ENCODE peak calls at places on chromosomes 3 and 15, in six cellular contexts. T, E, I, A, C and V are unnamed samples. For H3K36me3, the result is how much of the 10 kb centered on the place peaks cover.

GRCh38 chr15:35320158-35320780 is 225.7 kb downstream of the DPH6 start:
- DNase-seq in T (no peak), E (no peak), I (no peak), A (no peak), C (no peak), V (no peak)

GRCh38 chr3:152206243-152206642 is 62.5 kb upstream of the MBNL1 start:
- DNase-seq in T (no peak), E (no peak), I (no peak), A (no peak), C (no peak), V (no peak)

GRCh38 chr3:36991923-36992805 is 767 bp downstream of the EPM2AIP1 start:
- DNase-seq in T (no peak), E (no peak), I (peak), A (no peak), C (peak), V (no peak)

GRCh38 chr15:88913017-88913849 is at the start of gene MFGE8:
- DNase-seq in T (peak), E (peak), I (peak), A (peak), C (peak), V (peak)

GRCh38 chr3:120093119-120093922 is 926 bp downstream of the GSK3B start:
- DNase-seq in T (no peak), E (peak), I (no peak), A (peak), C (peak), V (peak)

GRCh38 chr3:47536221-47536891 is 22.8 kb upstream of the ELP6 start:
- DNase-seq in T (no peak), E (no peak), I (no peak), A (no peak), C (peak), V (no peak)

GRCh38 chr3:154121236-154122095 is at the start of gene ARHGEF26:
- DNase-seq in T (no peak), E (peak), I (peak), A (peak), C (peak), V (peak)

GRCh38 chr3:184354121-184354728 is 7.2 kb downstream of the CLCN2 start:
- DNase-seq in T (no peak), E (no peak), I (no peak), A (no peak), C (peak), V (peak)

GRCh38 chr3:87200059-87200458 is 27.1 kb upstream of the CHMP2B start:
- DNase-seq in T (no peak), E (no peak), I (no peak), A (no peak), C (no peak), V (no peak)

GRCh38 chr3:158950131-158950901 is 148.5 kb downstream of the MFSD1 start:
- DNase-seq in T (no peak), E (no peak), I (no peak), A (no peak), C (no peak), V (no peak)

GRCh38 chr15:66849393-66849745 is 147.3 kb downstream of the SMAD6 start:
- DNase-seq in T (no peak), E (no peak), I (no peak), A (peak), C (no peak), V (no peak)

GRCh38 chr3:46076606-46077005 is 49.3 kb upstream of the XCR1 start:
- DNase-seq in T (no peak), E (no peak), I (no peak), A (no peak), C (no peak), V (no peak)

GRCh38 chr3:43270078-43270477 is 16.3 kb upstream of the SNRK start:
- DNase-seq in T (no peak), E (no peak), I (no peak), A (no peak), C (no peak), V (no peak)

GRCh38 chr15:79294075-79294474 is 11.6 kb downstream of the ANKRD34C start:
- DNase-seq in T (no peak), E (no peak), I (no peak), A (no peak), C (peak), V (no peak)

GRCh38 chr3:53566450-53567145 is 72.2 kb downstream of the CACNA1D start:
- DNase-seq in T (no peak), E (no peak), I (no peak), A (no peak), C (peak), V (no peak)

GRCh38 chr3:192901435-192901834 is 16.2 kb downstream of the MB21D2 start:
- DNase-seq in T (peak), E (no peak), I (no peak), A (no peak), C (no peak), V (no peak)

GRCh38 chr3:149004622-149005021 is 13.3 kb downstream of the GYG1 start:
- DNase-seq in T (no peak), E (no peak), I (no peak), A (no peak), C (peak), V (no peak)

GRCh38 chr3:149005424-149005823 is 14.1 kb downstream of the GYG1 start:
- DNase-seq in T (no peak), E (no peak), I (no peak), A (no peak), C (no peak), V (no peak)

GRCh38 chr3:149009732-149010131 is 18.4 kb downstream of the GYG1 start:
- DNase-seq in T (no peak), E (no peak), I (no peak), A (no peak), C (no peak), V (no peak)

GRCh38 chr3:149010504-149010951 is 19.2 kb downstream of the GYG1 start:
- DNase-seq in T (no peak), E (no peak), I (no peak), A (no peak), C (no peak), V (no peak)

GRCh38 chr3:149007567-149008257 is 16.4 kb downstream of the GYG1 start:
- DNase-seq in T (no peak), E (no peak), I (no peak), A (no peak), C (no peak), V (no peak)
- H3K36me3 ChIP-seq in T (under half), E (under half), I (under half), A (under half), C (under half), V (under half)

GRCh38 chr15:51341366-51342248 is at the start of gene GLDN:
- DNase-seq in T (no peak), E (no peak), I (peak), A (peak), C (peak), V (peak)
- H3K4me3 ChIP-seq in T (no peak), E (no peak), I (peak), A (peak), C (peak), V (peak)

DNA sequence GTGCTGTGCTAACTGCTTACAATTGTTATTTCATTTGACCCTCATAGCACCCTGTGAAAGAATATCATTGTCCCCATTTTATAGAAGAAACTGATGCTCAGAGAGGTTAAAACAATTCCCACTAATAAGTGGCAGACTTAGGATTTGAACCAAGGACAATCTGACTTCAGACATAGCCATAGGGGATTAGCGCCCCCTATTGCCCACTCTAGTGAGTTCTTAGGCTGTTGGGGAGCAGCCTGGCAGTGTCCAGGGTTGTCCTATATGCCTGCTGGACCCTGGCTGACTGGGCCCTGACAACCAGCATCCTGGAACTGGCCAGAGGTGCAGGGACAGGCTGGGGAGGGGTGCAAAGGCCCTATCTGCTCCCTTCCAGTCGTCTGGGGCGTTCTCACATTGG is 15.4 kb downstream of the DPH3 start:
- DNase-seq in T (no peak), E (no peak), I (no peak), A (no peak), C (peak), V (no peak)
- TF ChIP-seq CTCF in T (peak), E (no peak), I (no peak), A (peak), C (peak), V (no peak)

DNA sequence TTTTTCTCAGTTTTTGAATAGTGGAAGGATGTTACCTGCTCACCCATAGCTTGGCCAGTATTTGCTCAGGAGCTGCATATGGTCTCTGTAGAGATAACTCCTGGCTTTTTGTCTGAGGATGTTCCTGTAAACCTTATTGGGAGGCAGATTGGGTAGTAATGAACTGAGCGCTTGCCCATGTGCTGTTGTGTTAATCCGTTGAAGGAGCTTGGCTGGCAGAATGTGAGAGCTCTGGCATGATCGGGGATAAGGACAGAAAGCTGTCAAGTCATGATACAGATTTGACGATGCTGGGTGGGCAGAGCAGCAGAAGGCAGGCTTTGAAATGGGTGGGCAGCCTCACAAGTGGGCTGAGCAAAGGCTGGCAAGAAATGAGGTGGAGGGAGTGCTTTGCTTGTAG is 27.4 kb downstream of the SH3GL3 start:
- DNase-seq in T (no peak), E (no peak), I (no peak), A (no peak), C (no peak), V (no peak)
- H3K36me3 ChIP-seq in T (under half), E (under half), I (under half), A (under half), C (under half), V (under half)

DNA sequence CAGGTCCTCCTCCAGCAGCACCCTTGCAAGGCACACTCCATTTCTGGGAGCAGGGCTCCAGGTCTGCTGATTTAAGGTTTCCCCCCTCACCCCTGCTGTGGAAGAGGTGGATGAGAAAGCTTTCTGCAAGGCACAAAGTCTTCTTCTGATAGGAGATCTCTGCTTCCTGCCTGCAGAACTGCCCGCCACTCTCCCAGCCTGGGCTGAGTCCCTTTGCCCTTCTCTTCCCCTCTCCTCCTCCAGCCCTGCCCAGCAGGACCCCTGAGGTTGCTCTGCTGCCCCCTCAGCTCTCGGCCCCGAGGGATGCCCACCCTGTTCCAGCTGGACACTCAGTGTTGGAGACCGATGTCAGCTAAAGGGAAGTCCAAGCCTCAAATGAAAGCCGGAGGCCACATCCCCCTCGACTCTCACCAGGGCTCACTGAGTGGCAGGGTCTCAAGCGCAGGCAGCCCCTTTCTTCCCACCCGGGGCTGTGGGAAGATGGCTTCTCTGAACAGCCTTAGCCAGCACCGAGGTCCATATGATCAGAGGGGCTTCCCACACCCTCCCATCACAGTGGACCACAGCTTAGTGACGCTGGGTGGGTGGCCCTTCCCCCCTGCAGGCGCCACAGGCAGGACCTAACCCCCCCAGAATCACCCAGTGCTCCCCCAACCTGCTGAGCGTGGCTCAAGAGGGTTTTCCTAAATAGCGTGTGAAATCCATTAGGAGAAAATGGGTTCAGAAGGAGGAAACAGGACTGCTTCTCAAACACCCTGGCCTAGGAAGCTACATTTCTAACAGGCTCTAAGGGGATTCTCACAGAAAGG is 4.0 kb downstream of the ATP10A start:
- DNase-seq in T (no peak), E (no peak), I (no peak), A (no peak), C (no peak), V (no peak)
- H3K4me3 ChIP-seq in T (no peak), E (no peak), I (peak), A (no peak), C (no peak), V (no peak)

GRCh38 chr15:90892498-90893174 is 8.3 kb downstream of the FES start:
- DNase-seq in T (no peak), E (no peak), I (no peak), A (no peak), C (no peak), V (peak)

GRCh38 chr15:90891346-90891949 is 7.1 kb downstream of the FES start:
- DNase-seq in T (no peak), E (no peak), I (no peak), A (no peak), C (no peak), V (peak)

GRCh38 chr15:90895571-90896117 is 7.5 kb upstream of the MAN2A2 start:
- DNase-seq in T (no peak), E (no peak), I (no peak), A (no peak), C (peak), V (no peak)

GRCh38 chr15:90892023-90892422 is 7.7 kb downstream of the FES start:
- DNase-seq in T (no peak), E (no peak), I (no peak), A (no peak), C (no peak), V (peak)

DNA sequence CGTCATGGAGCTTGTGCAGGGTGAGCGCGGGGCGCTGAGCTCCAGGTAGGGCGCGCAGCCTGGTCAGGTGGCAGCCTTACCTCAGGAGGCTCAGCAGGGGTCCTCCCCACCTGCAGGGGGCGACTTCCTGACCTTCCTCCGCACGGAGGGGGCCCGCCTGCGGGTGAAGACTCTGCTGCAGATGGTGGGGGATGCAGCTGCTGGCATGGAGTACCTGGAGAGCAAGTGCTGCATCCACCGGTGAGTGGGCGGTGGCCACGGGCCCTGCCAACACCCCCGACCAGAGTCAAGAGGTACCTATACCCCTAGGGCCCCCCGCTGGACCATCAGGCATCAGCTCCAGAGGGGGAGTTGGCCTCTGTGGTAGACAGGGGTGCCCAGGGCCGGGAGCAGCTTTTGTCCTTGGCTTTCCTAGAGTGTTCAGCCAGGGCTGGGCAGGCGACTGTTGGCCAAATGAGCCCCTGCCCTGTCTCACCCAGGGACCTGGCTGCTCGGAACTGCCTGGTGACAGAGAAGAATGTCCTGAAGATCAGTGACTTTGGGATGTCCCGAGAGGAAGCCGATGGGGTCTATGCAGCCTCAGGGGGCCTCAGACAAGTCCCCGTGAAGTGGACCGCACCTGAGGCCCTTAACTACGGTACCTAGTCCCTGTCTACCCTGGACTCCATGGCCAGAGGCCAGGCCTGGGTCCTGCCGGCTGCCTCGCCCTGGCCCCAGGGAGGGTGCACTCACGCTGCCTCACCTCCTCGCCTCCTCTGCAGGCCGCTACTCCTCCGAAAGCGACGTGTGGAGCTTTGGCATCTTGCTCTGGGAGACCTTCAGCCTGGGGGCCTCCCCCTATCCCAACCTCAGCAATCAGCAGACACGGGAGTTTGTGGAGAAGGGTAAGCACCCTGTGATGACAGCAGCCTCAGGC is 9.1 kb downstream of the FES start:
- DNase-seq in T (no peak), E (no peak), I (no peak), A (no peak), C (no peak), V (no peak)
- TF ChIP-seq CTCF in T (peak), E (no peak), I (no peak), A (peak), C (no peak), V (peak)